ENCODE peak calls at places on chromosomes 1 and 21, in ten cellular contexts. W, B, H, A, M, X, P, S, Q and T are unnamed samples. For H3K4me1 and H3K9me3, the result is how much of the 10 kb centered on the place peaks cover.

GRCh38 chr1:2233997-2234761 is 6.1 kb downstream of the SKI start:
- DNase-seq in W (no peak), H (peak), B (no peak), X (no peak), M (peak), P (no peak), A (peak), Q (peak), S (peak), T (peak)

GRCh38 chr1:245946905-245947304 is 560.2 kb downstream of the SMYD3 start:
- DNase-seq in X (peak), Q (no peak), P (no peak), S (no peak), B (no peak), W (no peak), H (peak), A (no peak), M (no peak), T (no peak)

GRCh38 chr21:45288441-45288841 is 746 bp upstream of the POFUT2 start:
- DNase-seq in Q (peak), P (no peak), X (peak), H (no peak), A (no peak), M (no peak), B (no peak), S (no peak), W (no peak), T (peak)

GRCh38 chr1:239563680-239564079 is 177.3 kb downstream of the CHRM3 start:
- DNase-seq in S (no peak), B (no peak), M (no peak), W (no peak), X (no peak), A (no peak), P (no peak), H (no peak), Q (no peak), T (no peak)

GRCh38 chr1:55259906-55260608 is 44.9 kb upstream of the USP24 start:
- DNase-seq in W (peak), X (peak), A (no peak), P (no peak), Q (no peak), S (no peak), B (no peak), H (no peak), M (no peak), T (no peak)

GRCh38 chr1:206686486-206687249 is 2.0 kb downstream of the MAPKAPK2 start:
- DNase-seq in B (no peak), M (no peak), S (no peak), P (peak), Q (no peak), A (no peak), W (no peak), H (no peak), X (no peak), T (no peak)

GRCh38 chr1:15334995-15335394 is 74.7 kb upstream of the EFHD2 start:
- DNase-seq in X (no peak), M (no peak), A (no peak), P (no peak), S (no peak), B (no peak), W (no peak), H (no peak), Q (no peak), T (no peak)

GRCh38 chr1:17289756-17290155 is 18.2 kb upstream of the PADI4 start:
- DNase-seq in W (no peak), S (no peak), B (no peak), M (no peak), A (peak), Q (no peak), P (no peak), H (peak), X (no peak), T (peak)

GRCh38 chr21:45386728-45387371 is 18.1 kb upstream of the COL18A1 start:
- DNase-seq in X (no peak), W (no peak), M (peak), H (peak), S (peak), A (peak), P (peak), B (no peak), Q (peak), T (peak)

GRCh38 chr1:98661544-98662353 is at the start of gene SNX7:
- DNase-seq in P (peak), M (peak), B (peak), H (peak), X (peak), A (peak), Q (peak), W (peak), S (peak), T (peak)

GRCh38 chr1:154454391-154455120 is 47.5 kb upstream of the TDRD10 start:
- DNase-seq in H (no peak), S (no peak), W (no peak), X (no peak), Q (no peak), B (no peak), M (no peak), A (no peak), P (no peak), T (no peak)

GRCh38 chr1:33886452-33886851 is 22.6 kb downstream of the HMGB4 start:
- DNase-seq in S (no peak), M (no peak), W (no peak), X (peak), P (no peak), A (no peak), H (no peak), B (no peak), Q (no peak), T (no peak)

GRCh38 chr1:60274422-60275419 is 201.2 kb upstream of the C1orf87 start:
- DNase-seq in S (peak), M (no peak), W (no peak), Q (no peak), B (no peak), A (no peak), P (no peak), H (no peak), X (no peak), T (no peak)

GRCh38 chr1:15206418-15207030 is 40.5 kb upstream of the FHAD1 start:
- DNase-seq in A (peak), Q (no peak), B (no peak), P (no peak), X (peak), M (peak), H (peak), S (no peak), W (no peak), T (no peak)

GRCh38 chr1:236734141-236734765 is 48.0 kb downstream of the ACTN2 start:
- DNase-seq in W (no peak), B (no peak), P (no peak), A (peak), X (no peak), S (peak), H (peak), Q (no peak), M (no peak), T (no peak)

GRCh38 chr1:16114527-16115467 is 41.1 kb downstream of the EPHA2 start:
- DNase-seq in X (no peak), A (no peak), M (no peak), H (no peak), S (no peak), B (no peak), Q (no peak), W (no peak), P (no peak), T (no peak)

GRCh38 chr1:47778280-47778679 is 218.9 kb downstream of the TRABD2B start:
- DNase-seq in B (no peak), H (no peak), W (no peak), S (no peak), P (no peak), M (no peak), Q (no peak), A (no peak), X (no peak), T (no peak)

GRCh38 chr1:93635614-93636543 is 45.8 kb downstream of the BCAR3 start:
- DNase-seq in W (no peak), X (peak), Q (no peak), A (no peak), S (peak), H (peak), M (no peak), P (no peak), B (no peak), T (no peak)

GRCh38 chr21:45639206-45640000 is 4.1 kb upstream of the PCBP3 start:
- DNase-seq in Q (no peak), H (no peak), B (no peak), M (no peak), P (no peak), X (no peak), A (no peak), W (no peak), S (no peak), T (peak)

GRCh38 chr1:46288485-46289133 is 14.8 kb downstream of the LRRC41 start:
- DNase-seq in Q (no peak), M (peak), H (peak), P (no peak), W (no peak), X (no peak), A (peak), S (peak), B (no peak), T (peak)

GRCh38 chr1:75720820-75721219 is 3.7 kb upstream of the ACADM start:
- DNase-seq in A (no peak), S (no peak), H (no peak), Q (peak), P (peak), M (no peak), X (no peak), B (no peak), W (no peak), T (no peak)

GRCh38 chr21:41869771-41870170 is 9.4 kb downstream of the PRDM15 start:
- DNase-seq in X (no peak), B (no peak), A (no peak), M (no peak), H (no peak), W (no peak), Q (no peak), P (no peak), S (no peak), T (no peak)

GRCh38 chr1:24100945-24101737 is 10.8 kb downstream of the MYOM3 start:
- DNase-seq in B (no peak), P (no peak), W (no peak), S (no peak), X (no peak), Q (peak), A (no peak), H (no peak), M (no peak), T (no peak)

GRCh38 chr1:24103879-24104278 is 8.1 kb downstream of the MYOM3 start:
- DNase-seq in B (no peak), X (no peak), P (no peak), Q (no peak), H (no peak), S (no peak), A (no peak), M (no peak), W (no peak), T (no peak)

GRCh38 chr1:24101796-24102580 is 9.9 kb downstream of the MYOM3 start:
- DNase-seq in X (no peak), P (no peak), B (no peak), M (peak), Q (peak), H (no peak), A (no peak), S (no peak), W (no peak), T (no peak)

GRCh38 chr1:24104854-24105253 is 7.1 kb downstream of the MYOM3 start:
- DNase-seq in B (no peak), X (no peak), S (no peak), M (no peak), P (no peak), A (no peak), W (no peak), H (no peak), Q (no peak), T (no peak)

DNA sequence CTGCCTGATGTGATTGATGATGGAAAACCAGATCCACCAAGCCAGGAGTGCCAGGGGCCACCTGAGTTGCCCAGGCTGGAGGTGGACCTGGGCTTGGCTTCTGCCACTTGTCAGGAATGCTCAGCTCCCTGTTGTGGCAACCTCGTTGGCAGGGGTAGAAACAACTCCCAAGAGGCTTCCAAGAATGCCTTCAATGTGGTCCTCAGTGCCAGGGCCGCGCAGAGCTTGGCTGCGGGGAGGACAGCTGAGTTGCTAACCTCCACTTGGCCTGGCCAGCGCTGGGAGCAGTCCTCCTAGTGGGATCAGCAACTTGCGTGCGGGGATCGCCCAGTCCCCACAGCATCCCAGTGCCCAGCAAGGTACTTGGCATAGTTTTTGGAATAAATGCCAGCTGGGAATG is 9.0 kb downstream of the MYOM3 start:
- DNase-seq in S (no peak), A (no peak), Q (no peak), H (no peak), M (peak), P (no peak), B (no peak), W (no peak), X (no peak), T (no peak)
- H3K4me1 ChIP-seq in S (under half), A (under half), Q (under half), H (under half), M (under half), P (under half), B (under half), W (under half), X (under half), T (under half)

DNA sequence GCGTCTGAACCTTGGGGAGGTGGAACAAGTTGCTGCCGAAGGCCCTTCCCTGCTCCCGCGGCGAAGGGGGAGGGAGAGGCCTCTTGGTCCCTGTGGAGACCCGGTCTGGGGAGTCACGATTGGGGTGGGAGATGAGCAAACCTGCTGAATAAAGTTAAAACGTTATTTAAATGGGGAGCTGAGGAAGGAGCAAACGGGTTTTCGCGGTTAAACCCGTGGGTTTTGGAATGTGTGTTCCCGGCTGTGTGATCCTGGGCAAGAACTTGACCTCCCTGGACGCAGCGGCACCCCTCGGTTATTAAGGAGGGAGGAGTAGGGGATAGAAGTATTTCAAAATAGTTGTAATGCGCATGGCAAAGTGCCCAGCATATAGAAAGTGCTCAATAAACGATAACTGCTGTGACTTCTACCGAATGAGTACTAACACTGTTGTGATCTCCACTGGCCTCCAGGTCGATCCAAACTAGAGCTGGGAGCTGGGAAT is 3.4 kb downstream of the FAM110D start:
- DNase-seq in W (no peak), S (peak), A (no peak), M (no peak), Q (no peak), P (no peak), X (no peak), H (no peak), B (no peak), T (no peak)
- TF ChIP-seq EZH2 in W (no peak), S (no peak), A (no peak), M (peak), Q (no peak), P (no peak), X (peak), H (no peak), B (no peak), T (no peak)

DNA sequence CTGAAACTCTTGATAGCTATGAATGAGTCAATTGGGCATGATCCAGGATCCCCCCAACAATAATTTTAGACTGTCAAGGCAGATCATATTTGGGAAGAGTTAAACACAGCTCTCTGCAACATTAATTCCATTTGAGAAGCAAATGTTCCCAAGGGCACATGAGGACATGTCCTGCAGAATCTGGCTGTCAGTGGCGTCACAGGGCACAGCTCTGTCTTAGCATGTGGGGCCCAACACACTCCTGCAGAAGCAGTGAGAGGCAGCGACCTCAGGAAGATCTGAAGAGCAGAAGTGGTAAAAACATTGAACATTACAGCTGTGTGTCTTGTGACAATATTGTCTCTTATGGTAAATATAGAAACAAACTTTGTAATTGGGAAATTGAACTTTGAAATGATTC is 197.1 kb upstream of the PBX1 start:
- DNase-seq in W (no peak), H (no peak), M (no peak), P (no peak), A (no peak), S (no peak), X (no peak), B (no peak), Q (no peak), T (no peak)
- H3K9me3 ChIP-seq in W (under half), H (under half), M (under half), P (under half), A (under half), S (under half), X (under half), B (under half), Q (under half), T (under half)

GRCh38 chr1:21907737-21908136 is 29.4 kb downstream of the HSPG2 start:
- DNase-seq in B (no peak), S (peak), X (no peak), M (no peak), H (no peak), P (no peak), Q (no peak), W (no peak), A (no peak), T (no peak)
- H3K4me1 ChIP-seq in B (under half), S (half or more), X (under half), M (under half), H (under half), P (half or more), Q (under half), W (under half), A (under half), T (half or more)

DNA sequence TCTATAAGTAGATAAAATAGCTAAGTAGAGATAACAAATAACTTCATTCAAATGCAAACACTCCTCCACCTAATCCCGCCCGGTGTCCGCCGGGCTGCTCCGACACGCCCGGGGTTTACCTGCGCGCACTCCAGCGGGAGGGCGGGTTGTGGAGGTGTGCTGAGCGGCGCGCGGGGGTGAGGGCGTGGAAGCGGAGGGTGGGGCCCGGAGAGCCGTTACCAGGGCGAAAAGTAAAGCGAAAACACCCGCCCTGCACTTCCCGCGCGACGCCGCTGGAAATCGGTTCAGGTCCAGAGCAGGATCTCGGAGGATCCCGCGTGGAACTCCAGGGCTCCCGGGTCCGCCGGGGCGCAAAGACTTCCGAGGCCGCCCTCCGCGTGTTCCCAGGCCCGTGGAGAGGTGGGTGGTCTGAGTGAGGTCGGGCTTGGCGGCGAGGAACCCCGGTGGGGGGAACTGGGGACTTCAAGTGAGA is 1.8 kb upstream of the ATF3 start:
- DNase-seq in A (no peak), Q (peak), B (no peak), W (peak), X (peak), H (no peak), M (peak), P (peak), S (no peak), T (peak)
- TF ChIP-seq EZH2 in A (peak), Q (peak), B (peak), W (no peak), X (peak), H (no peak), M (peak), P (no peak), S (no peak), T (peak)

GRCh38 chr1:159790237-159790917 is 9.6 kb downstream of the DUSP23 start:
- DNase-seq in M (no peak), B (peak), X (peak), H (no peak), W (peak), Q (peak), S (peak), P (peak), A (no peak), T (peak)
- H3K9me3 ChIP-seq in M (under half), B (under half), X (under half), H (under half), W (under half), Q (under half), S (under half), P (under half), A (under half), T (under half)

DNA sequence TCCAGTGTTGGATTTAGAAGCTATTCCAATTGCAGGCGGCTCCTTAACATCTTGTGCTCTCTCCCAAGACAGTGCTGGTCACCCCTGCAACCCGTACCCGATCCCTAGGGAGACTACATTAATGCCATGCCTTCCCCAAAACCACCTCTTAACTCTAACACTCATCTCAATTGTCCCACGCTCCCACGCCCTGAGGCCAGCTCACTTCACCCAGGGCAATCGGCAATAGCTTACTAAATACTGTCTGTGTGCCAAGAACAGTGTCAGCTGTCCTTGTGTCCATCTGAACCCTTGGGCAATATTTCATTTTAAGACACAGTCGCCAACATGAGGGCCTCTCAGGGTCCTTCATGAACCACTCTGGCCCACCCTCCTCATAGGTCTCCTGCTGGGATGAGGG is 13.9 kb downstream of the C1orf198 start:
- DNase-seq in Q (no peak), P (no peak), A (no peak), B (no peak), M (no peak), X (no peak), W (no peak), H (no peak), S (no peak), T (no peak)
- H3K4me1 ChIP-seq in Q (under half), P (under half), A (half or more), B (under half), M (under half), X (half or more), W (under half), H (under half), S (under half), T (under half)

GRCh38 chr1:21510885-21511578 is 1.8 kb downstream of the ALPL start:
- DNase-seq in M (no peak), S (no peak), H (peak), P (peak), W (no peak), B (no peak), A (no peak), Q (no peak), X (no peak), T (no peak)

GRCh38 chr1:21508580-21509350 is 458 bp upstream of the ALPL start:
- DNase-seq in H (peak), Q (peak), W (peak), P (peak), M (peak), X (peak), B (no peak), A (no peak), S (peak), T (peak)

GRCh38 chr1:21511579-21512522 is 2.6 kb downstream of the ALPL start:
- DNase-seq in A (peak), S (no peak), P (no peak), W (peak), B (no peak), Q (peak), H (peak), X (no peak), M (peak), T (peak)

GRCh38 chr1:21509351-21510112 is at the start of gene ALPL:
- DNase-seq in B (no peak), P (no peak), A (no peak), H (no peak), S (no peak), W (no peak), Q (no peak), M (no peak), X (peak), T (no peak)

DNA sequence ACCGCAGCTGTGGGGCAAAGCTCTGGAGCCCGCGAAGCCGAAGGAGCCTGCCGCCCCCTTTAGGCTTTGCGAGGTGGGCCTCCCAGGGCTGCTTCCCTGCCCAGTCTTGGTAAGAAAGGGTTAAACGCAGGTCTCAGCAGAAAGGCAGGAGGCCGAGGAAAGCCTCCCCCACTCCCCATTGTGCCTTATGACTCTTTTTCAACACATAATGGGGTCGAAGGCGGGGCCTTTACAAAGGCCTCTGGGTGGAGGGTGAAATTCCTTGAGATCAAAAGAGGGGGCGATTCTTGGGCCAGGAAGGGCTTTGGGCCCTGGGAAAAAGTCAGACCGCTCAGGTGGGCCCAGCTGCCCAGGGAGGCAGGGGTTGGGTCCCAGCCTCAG is 880 bp downstream of the ALPL start:
- DNase-seq in Q (no peak), P (no peak), W (no peak), A (no peak), S (no peak), H (no peak), B (no peak), M (no peak), X (peak), T (no peak)
- TF ChIP-seq EZH2 in Q (no peak), P (no peak), W (no peak), A (no peak), S (no peak), H (no peak), B (no peak), M (no peak), X (no peak), T (no peak)